ENCODE peak calls at places on chromosomes 2 and 18, in seven cellular contexts. E, A, Y, U, D, Z and I are unnamed samples.

GRCh38 chr2:10532631-10533101 is 84.5 kb upstream of the ODC1 start:
- DNase-seq in U (no peak), E (no peak), D (no peak), Y (no peak), A (no peak), Z (no peak), I (peak; percentile 22)

GRCh38 chr2:152407204-152407721 is 72.3 kb downstream of the FMNL2 start:
- DNase-seq in U (peak; percentile 25), Z (peak; percentile 66), Y (peak; percentile 63), E (peak; percentile 60), D (peak; percentile 56), A (peak; percentile 73), I (no peak)

GRCh38 chr18:33700513-33700976 is 122.5 kb downstream of the ASXL3 start:
- DNase-seq in U (no peak), D (no peak), Y (no peak), Z (no peak), E (peak; percentile 24), A (no peak), I (no peak)

GRCh38 chr2:231932711-231932970 is 6.4 kb upstream of the NPPC start:
- DNase-seq in D (no peak), A (no peak), Z (no peak), Y (no peak), U (no peak), E (no peak), I (no peak)

GRCh38 chr2:29235411-29235810 is 120.2 kb downstream of the CLIP4 start:
- DNase-seq in Y (no peak), A (peak; percentile 24), Z (no peak), D (no peak), E (no peak), U (no peak), I (no peak)

GRCh38 chr18:22860807-22861206 is 72.3 kb upstream of the RBBP8 start:
- DNase-seq in Y (no peak), E (no peak), A (no peak), Z (no peak), D (no peak), U (no peak), I (no peak)

GRCh38 chr2:220745682-220746081 is 826.4 kb downstream of the EPHA4 start:
- DNase-seq in D (no peak), Z (no peak), A (peak; percentile 46), E (no peak), Y (no peak), U (no peak), I (no peak)

GRCh38 chr2:205811387-205811786 is 129.1 kb downstream of the NRP2 start:
- DNase-seq in Y (no peak), D (no peak), Z (no peak), A (no peak), U (no peak), E (no peak), I (no peak)

GRCh38 chr18:9804517-9805104 is 81.2 kb upstream of the TXNDC2 start:
- DNase-seq in U (no peak), D (no peak), Y (no peak), Z (no peak), A (no peak), E (no peak), I (no peak)

GRCh38 chr2:128557841-128558241 is 239.2 kb upstream of the HS6ST1 start:
- DNase-seq in E (no peak), Z (no peak), D (no peak), Y (no peak), U (no peak), A (no peak), I (no peak)

GRCh38 chr2:102226612-102227351 is 40.0 kb downstream of the IL1RL2 start:
- DNase-seq in Y (no peak), Z (no peak), E (no peak), U (no peak), A (no peak), D (no peak), I (no peak)

GRCh38 chr18:48034651-48035555 is 104.4 kb upstream of the SMAD2 start:
- DNase-seq in A (peak; percentile 47), Y (no peak), Z (no peak), D (no peak), U (no peak), E (no peak), I (no peak)

GRCh38 chr2:120293991-120294329 is 41.3 kb downstream of the RALB start:
- DNase-seq in D (no peak), Y (no peak), A (no peak), Z (no peak), U (no peak), E (peak; percentile 62), I (no peak)

GRCh38 chr2:3399829-3400228 is 20.3 kb downstream of the TRAPPC12 start:
- DNase-seq in Z (no peak), Y (no peak), D (no peak), A (peak; percentile 79), U (no peak), E (no peak), I (no peak)

GRCh38 chr2:145860083-145860482 is 1340.2 kb upstream of the ZEB2 start:
- DNase-seq in E (no peak), Y (no peak), A (no peak), U (no peak), D (peak; percentile 62), Z (peak; percentile 16), I (no peak)
- TF ChIP-seq CTCF in E (no peak), Y (no peak), A (no peak), U (no peak), D (no peak), Z (no peak), I (no peak)

DNA sequence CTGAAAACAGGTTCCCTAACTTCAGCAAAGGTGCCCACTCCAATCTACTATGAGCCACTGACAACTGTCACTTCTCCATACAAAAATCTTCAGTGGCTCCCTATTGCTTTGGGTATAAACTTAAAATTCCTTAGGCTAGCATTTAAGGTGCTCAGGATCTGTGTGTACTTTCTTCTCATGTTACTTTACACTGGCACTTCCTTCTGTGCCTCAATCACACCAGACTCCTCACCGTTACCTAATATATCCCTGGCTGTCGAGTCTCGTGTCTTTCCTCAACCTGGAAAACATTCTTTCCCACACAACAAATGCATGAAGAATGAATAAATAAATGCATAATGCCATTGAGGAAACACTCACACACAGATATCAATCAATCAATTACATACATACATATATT is 101.1 kb downstream of the TCF4 start:
- DNase-seq in U (no peak), E (no peak), D (no peak), Z (no peak), Y (no peak), A (no peak), I (no peak)
- TF ChIP-seq CTCF in U (no peak), E (no peak), D (no peak), Z (no peak), Y (no peak), A (no peak), I (no peak)

GRCh38 chr2:235605999-235606715 is 112.3 kb downstream of the AGAP1 start:
- DNase-seq in Z (no peak), Y (no peak), D (no peak), U (no peak), A (no peak), E (no peak), I (no peak)
- TF ChIP-seq CTCF in Z (no peak), Y (no peak), D (no peak), U (no peak), A (no peak), E (no peak), I (no peak)

DNA sequence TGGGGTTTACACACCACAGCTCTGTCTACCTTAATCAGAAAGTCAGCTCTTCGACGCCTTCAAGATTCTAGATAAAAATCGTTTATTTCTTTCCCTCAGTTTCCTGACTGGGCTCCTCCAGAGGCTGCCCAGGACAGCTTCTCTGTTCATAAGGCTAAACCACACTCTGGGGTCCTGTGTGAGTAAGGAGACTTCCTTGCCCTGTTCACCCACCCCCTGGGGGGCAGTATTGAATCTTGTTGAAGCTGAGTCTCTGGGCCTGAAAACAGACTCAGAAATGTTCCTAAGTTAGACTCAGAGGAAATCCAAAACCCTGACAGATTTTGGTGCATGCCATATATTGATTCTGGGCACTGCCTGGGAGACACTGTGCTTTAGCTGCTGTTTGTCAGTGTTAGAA is 43.0 kb downstream of the G6PC2 start:
- DNase-seq in D (no peak), Y (peak; percentile 5), Z (no peak), U (no peak), E (no peak), A (no peak), I (no peak)
- TF ChIP-seq CTCF in D (no peak), Y (no peak), Z (no peak), U (no peak), E (no peak), A (no peak), I (no peak)

GRCh38 chr2:144071461-144071860 is 448.5 kb downstream of the ZEB2 start:
- DNase-seq in Z (no peak), E (no peak), D (no peak), U (no peak), Y (no peak), A (no peak), I (no peak)
- TF ChIP-seq CTCF in Z (no peak), E (no peak), D (peak; percentile 14), U (no peak), Y (no peak), A (no peak), I (no peak)

GRCh38 chr2:30351087-30351486 is 96.0 kb upstream of the LCLAT1 start:
- DNase-seq in Y (no peak), E (no peak), U (no peak), D (no peak), A (peak; percentile 61), Z (no peak), I (no peak)
- TF ChIP-seq CTCF in Y (no peak), E (no peak), U (no peak), D (no peak), A (no peak), Z (no peak), I (no peak)